ENCODE peak calls at places on chromosomes 2 and 18, in five cellular contexts. One of them, this sample, is unnamed.
A peak's percentile ranks its signal among the peaks of the same experiment; 100 is the strongest.

GRCh38 chr2:187034434-187034833 is 185.5 kb upstream of the ZSWIM2 start:
- DNase-seq in colonic mucosa: no peak
- DNase-seq in hippocampal formation: no peak
- DNase-seq in retinal pigment epithelial cell: no peak
- DNase-seq in GM04504: no peak
- DNase-seq in this sample: no peak

GRCh38 chr18:21289843-21290242 is 47.8 kb downstream of the GREB1L start:
- DNase-seq in colonic mucosa: no peak
- DNase-seq in hippocampal formation: no peak
- DNase-seq in GM04504: no peak
- DNase-seq in retinal pigment epithelial cell: no peak
- DNase-seq in this sample: no peak

GRCh38 chr2:181077128-181077709 is 96.8 kb downstream of the UBE2E3 start:
- DNase-seq in GM04504: peak; percentile 26
- DNase-seq in hippocampal formation: peak; percentile 49
- DNase-seq in colonic mucosa: peak; percentile 22
- DNase-seq in retinal pigment epithelial cell: peak; percentile 13
- DNase-seq in this sample: peak; percentile 52

GRCh38 chr2:110674620-110675555 is 3.0 kb downstream of the BUB1 start:
- DNase-seq in hippocampal formation: no peak
- DNase-seq in retinal pigment epithelial cell: no peak
- DNase-seq in GM04504: no peak
- DNase-seq in colonic mucosa: peak; percentile 29
- DNase-seq in this sample: no peak

GRCh38 chr2:28750316-28751101 is 1.1 kb upstream of the PPP1CB start:
- DNase-seq in retinal pigment epithelial cell: no peak
- DNase-seq in GM04504: no peak
- DNase-seq in colonic mucosa: peak; percentile 38
- DNase-seq in hippocampal formation: peak; percentile 25
- DNase-seq in this sample: peak; percentile 30

GRCh38 chr2:38528008-38528442 is 74.7 kb downstream of the HNRNPLL start:
- DNase-seq in retinal pigment epithelial cell: no peak
- DNase-seq in hippocampal formation: no peak
- DNase-seq in colonic mucosa: no peak
- DNase-seq in GM04504: no peak
- DNase-seq in this sample: peak; percentile 70

GRCh38 chr2:186968277-186968676 is 119.3 kb upstream of the ZSWIM2 start:
- DNase-seq in retinal pigment epithelial cell: no peak
- DNase-seq in hippocampal formation: no peak
- DNase-seq in colonic mucosa: no peak
- DNase-seq in GM04504: no peak
- DNase-seq in this sample: no peak

GRCh38 chr2:134120160-134120717 is 133.6 kb upstream of the MGAT5 start:
- DNase-seq in GM04504: no peak
- DNase-seq in colonic mucosa: no peak
- DNase-seq in retinal pigment epithelial cell: no peak
- DNase-seq in hippocampal formation: no peak
- DNase-seq in this sample: peak; percentile 29